ENCODE peak calls at places on chromosomes 2 and 18, in five cellular contexts. U is sigmoid colon, J is HCT116, C is transverse colon, L is body of pancreas. I is an unnamed sample.

GRCh38 chr2:186588940-186589732 is 720 bp upstream of the ITGAV start:
- DNase-seq in C (no peak), U (no peak), L (peak), J (no peak), I (no peak)

GRCh38 chr2:200993097-200993496 is 29.6 kb upstream of the ORC2 start:
- DNase-seq in C (no peak), L (no peak), J (no peak), U (no peak), I (no peak)

GRCh38 chr2:113686537-113686936 is 59.5 kb downstream of the RABL2A start:
- DNase-seq in C (no peak), L (no peak), J (no peak), U (no peak), I (no peak)

GRCh38 chr2:113117594-113118262 is 9.7 kb upstream of the IL1RN start:
- DNase-seq in U (no peak), L (peak), J (no peak), C (peak), I (no peak)

GRCh38 chr18:39752351-39752750 is 2186.8 kb upstream of the CELF4 start:
- DNase-seq in J (no peak), L (no peak), U (no peak), C (no peak), I (no peak)

GRCh38 chr2:83703598-83703997 is 755.5 kb downstream of the SUCLG1 start:
- DNase-seq in U (no peak), L (no peak), J (no peak), C (no peak), I (no peak)

GRCh38 chr18:35573531-35573930 is 8.0 kb upstream of the GALNT1 start:
- DNase-seq in U (no peak), L (no peak), J (no peak), C (no peak), I (no peak)

GRCh38 chr2:10164611-10165010 is 42.1 kb downstream of the RRM2 start:
- DNase-seq in C (no peak), J (no peak), U (no peak), L (no peak), I (no peak)

GRCh38 chr18:13530215-13530878 is 196.0 kb downstream of the FAM210A start:
- DNase-seq in C (no peak), L (no peak), J (no peak), U (peak), I (no peak)

GRCh38 chr18:31683106-31683505 is 1.3 kb downstream of the B4GALT6 start:
- DNase-seq in C (no peak), L (no peak), J (no peak), U (no peak), I (no peak)

GRCh38 chr2:44077942-44078511 is 82.2 kb upstream of the LRPPRC start:
- DNase-seq in J (no peak), L (no peak), C (no peak), U (no peak), I (no peak)

GRCh38 chr18:67359868-67360838 is 156.4 kb downstream of the DSEL start:
- DNase-seq in U (peak), C (peak), L (peak), J (no peak), I (no peak)

GRCh38 chr2:79040967-79041582 is 15.6 kb downstream of the REG3G start:
- DNase-seq in J (no peak), U (no peak), C (no peak), L (peak), I (no peak)

GRCh38 chr2:54240515-54241219 is 15.4 kb downstream of the TSPYL6 start:
- DNase-seq in L (peak), U (peak), C (no peak), J (no peak), I (no peak)

GRCh38 chr2:183081908-183082307 is 3.4 kb downstream of the DUSP19 start:
- DNase-seq in L (no peak), J (no peak), C (no peak), U (no peak), I (no peak)

GRCh38 chr2:160380613-160381012 is 113.0 kb downstream of the RBMS1 start:
- DNase-seq in U (no peak), C (no peak), J (no peak), L (no peak), I (no peak)

GRCh38 chr2:223590964-223591363 is 11.2 kb downstream of the SCG2 start:
- DNase-seq in L (no peak), U (no peak), C (no peak), J (no peak), I (no peak)

GRCh38 chr2:156338578-156338977 is 6.1 kb upstream of the NR4A2 start:
- DNase-seq in U (no peak), J (no peak), C (peak), L (no peak), I (no peak)

GRCh38 chr2:156340377-156340776 is 7.9 kb upstream of the NR4A2 start:
- DNase-seq in J (no peak), C (no peak), L (no peak), U (no peak), I (no peak)

GRCh38 chr2:156339866-156340265 is 7.3 kb upstream of the NR4A2 start:
- DNase-seq in J (no peak), L (no peak), U (no peak), C (no peak), I (no peak)

GRCh38 chr2:156340818-156341481 is 8.4 kb upstream of the NR4A2 start:
- DNase-seq in C (peak), L (peak), J (no peak), U (no peak), I (no peak)

GRCh38 chr2:156339110-156339847 is 6.8 kb upstream of the NR4A2 start:
- DNase-seq in C (peak), L (peak), J (peak), U (no peak), I (no peak)
- TF ChIP-seq POLR2A in C (no peak), L (no peak), J (no peak), U (no peak), I (no peak)

GRCh38 chr2:22952671-22953070 is 432.3 kb upstream of the KLHL29 start:
- DNase-seq in U (no peak), J (no peak), L (no peak), C (no peak), I (no peak)

GRCh38 chr2:22958281-22958680 is 426.7 kb upstream of the KLHL29 start:
- DNase-seq in C (no peak), L (no peak), J (no peak), U (no peak), I (no peak)

DNA sequence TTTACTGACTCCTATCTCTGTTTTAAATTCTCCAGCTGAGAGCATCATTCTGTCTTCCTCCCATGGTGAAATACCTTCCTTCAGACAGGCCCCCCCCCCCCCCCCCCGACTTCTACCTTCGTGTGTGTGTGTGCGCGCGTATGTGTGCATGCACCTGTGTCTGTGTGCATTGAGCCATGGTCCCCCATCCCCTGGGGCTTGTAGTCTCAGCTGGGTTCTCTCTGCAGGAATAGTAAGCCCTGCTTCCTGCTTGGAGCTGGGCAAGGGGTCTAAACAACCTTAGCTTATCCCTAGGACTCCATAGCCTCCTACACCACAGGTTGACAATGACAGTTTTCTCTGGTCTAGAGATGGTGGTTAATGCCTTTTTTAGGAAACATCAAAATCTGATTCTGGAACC is 427.5 kb upstream of the KLHL29 start:
- DNase-seq in C (no peak), L (no peak), U (no peak), J (no peak), I (no peak)
- H3K4me3 ChIP-seq in C (no peak), L (no peak), U (no peak), J (no peak), I (no peak)

GRCh38 chr18:58807766-58808165 is 56.9 kb upstream of the ZNF532 start:
- DNase-seq in U (no peak), C (no peak), L (no peak), J (no peak), I (no peak)
- TF ChIP-seq POLR2A in U (no peak), C (no peak), L (no peak), J (no peak), I (no peak)

DNA sequence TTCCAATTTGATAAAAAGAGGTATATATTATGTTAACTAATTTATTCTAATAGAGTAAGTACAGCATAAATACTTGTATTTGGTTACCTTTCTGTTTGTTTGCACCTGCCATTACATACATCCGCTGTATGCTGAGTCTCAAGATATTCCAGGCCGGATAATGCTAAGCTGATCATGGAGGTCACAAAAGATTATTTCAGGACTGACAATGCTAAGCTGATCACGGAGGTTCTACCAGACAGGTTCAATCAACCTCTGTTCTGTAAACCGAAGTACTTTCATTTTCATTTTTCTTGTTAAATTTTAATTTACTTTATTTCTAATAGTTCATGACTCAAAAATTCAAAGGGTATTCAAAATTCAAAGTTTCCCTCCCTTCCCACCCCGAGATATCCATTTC is 31.1 kb downstream of the PNO1 start:
- DNase-seq in J (no peak), C (no peak), U (no peak), L (no peak), I (no peak)
- H3K4me3 ChIP-seq in J (no peak), C (no peak), U (no peak), L (no peak), I (no peak)

GRCh38 chr18:59697236-59697932 is at the start of gene CCBE1:
- DNase-seq in C (peak), U (peak), L (peak), J (peak), I (peak)
- TF ChIP-seq POLR2A in C (peak), U (no peak), L (no peak), J (no peak), I (no peak)

GRCh38 chr18:74869904-74870863 is 272.5 kb downstream of the ZNF407 start:
- DNase-seq in L (no peak), J (no peak), U (no peak), C (no peak), I (no peak)
- H3K4me3 ChIP-seq in L (no peak), J (no peak), U (no peak), C (no peak), I (no peak)

GRCh38 chr18:76357174-76357573 is 137.9 kb downstream of the ZNF516 start:
- DNase-seq in C (no peak), U (no peak), L (no peak), J (no peak), I (no peak)

GRCh38 chr18:76357585-76358265 is 137.3 kb downstream of the ZNF516 start:
- DNase-seq in J (no peak), U (no peak), L (no peak), C (no peak), I (no peak)

GRCh38 chr18:76354348-76354747 is 140.7 kb downstream of the ZNF516 start:
- DNase-seq in L (no peak), J (no peak), C (no peak), U (peak), I (no peak)

GRCh38 chr18:76358774-76359173 is 136.3 kb downstream of the ZNF516 start:
- DNase-seq in U (no peak), L (no peak), C (no peak), J (no peak), I (no peak)

DNA sequence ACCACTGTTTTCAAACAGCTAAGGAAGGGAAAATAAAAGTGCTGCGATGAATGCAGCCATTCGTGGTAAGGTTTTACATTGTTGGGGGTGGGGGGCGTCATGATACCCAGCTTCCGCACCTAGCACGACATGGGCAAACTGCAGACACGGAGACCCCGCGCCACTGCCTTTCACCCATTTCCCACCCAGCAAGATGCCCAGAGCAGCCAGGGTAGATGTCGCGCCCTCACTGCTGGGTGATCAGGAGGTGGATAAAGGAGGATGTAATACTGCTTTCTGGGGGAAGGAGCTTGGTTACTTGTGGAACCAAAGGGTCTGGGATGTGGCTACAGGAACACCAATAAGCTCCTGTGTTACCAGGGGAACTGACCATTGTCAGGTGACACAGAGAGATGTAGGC is 138.4 kb downstream of the ZNF516 start:
- DNase-seq in U (no peak), C (no peak), J (no peak), L (no peak), I (no peak)
- TF ChIP-seq POLR2A in U (no peak), C (no peak), J (no peak), L (no peak), I (no peak)

DNA sequence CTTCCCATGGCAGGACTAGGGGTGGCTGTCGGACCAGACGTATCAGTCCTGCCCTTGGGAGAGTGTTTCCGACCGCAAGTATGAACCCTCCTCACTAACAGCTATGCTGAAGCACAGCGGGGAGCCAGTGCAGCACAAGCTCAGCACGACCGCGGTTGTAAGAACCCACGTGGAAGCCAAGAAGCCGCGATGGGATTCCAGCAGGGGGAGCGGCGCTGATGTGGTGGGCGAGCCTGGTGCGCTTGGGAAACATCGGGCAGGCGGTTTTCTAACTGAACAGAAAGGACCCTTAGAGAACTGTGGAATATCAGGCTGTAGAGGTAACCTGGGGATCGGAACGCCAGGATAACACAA is 132.2 kb upstream of the MYCN start:
- DNase-seq in C (no peak), L (no peak), J (no peak), U (no peak), I (no peak)
- H3K4me3 ChIP-seq in C (no peak), L (no peak), J (no peak), U (no peak), I (no peak)

GRCh38 chr2:60377825-60378224 is 175.6 kb downstream of the BCL11A start:
- DNase-seq in U (no peak), L (no peak), C (no peak), J (no peak), I (no peak)
- TF ChIP-seq POLR2A in U (no peak), L (no peak), C (no peak), J (no peak), I (no peak)

I was measured in suprapubic skin.